ENCODE peak calls at places on chromosome X, in four cellular contexts. C is IMR-90, G is K562, V is HepG2. T is an unnamed sample.

GRCh38 chrX:19855700-19856381 is 31.6 kb downstream of the SH3KBP1 start:
- DNase-seq in G (no peak), V (no peak), C (no peak), T (no peak)

GRCh38 chrX:43500996-43501694 is 155.0 kb upstream of the MAOA start:
- DNase-seq in G (no peak), V (no peak), C (no peak), T (no peak)

GRCh38 chrX:41737065-41737464 is 13.1 kb downstream of the GPR82 start:
- DNase-seq in C (no peak), G (peak; percentile 6), V (no peak), T (no peak)

GRCh38 chrX:21943460-21944135 is 3.1 kb downstream of the SMS start:
- DNase-seq in G (no peak), V (no peak), C (peak; percentile 92), T (peak; percentile 20)

GRCh38 chrX:54479471-54480122 is 16.4 kb downstream of the FGD1 start:
- DNase-seq in G (no peak), C (no peak), V (no peak), T (no peak)

GRCh38 chrX:41045960-41046567 is 39.2 kb upstream of the USP9X start:
- DNase-seq in G (no peak), V (no peak), C (peak; percentile 17), T (no peak)

GRCh38 chrX:68511255-68511654 is 12.4 kb downstream of the YIPF6 start:
- DNase-seq in C (peak; percentile 48), V (peak; percentile 30), G (peak; percentile 29), T (peak; percentile 7)

GRCh38 chrX:153157450-153157849 is 21.6 kb upstream of the MAGEA1 start:
- DNase-seq in C (no peak), V (no peak), G (no peak), T (no peak)

GRCh38 chrX:50495616-50496015 is 25.0 kb upstream of the DGKK start:
- DNase-seq in G (no peak), C (no peak), V (no peak), T (no peak)

GRCh38 chrX:123773258-123773978 is 40.6 kb upstream of the THOC2 start:
- DNase-seq in G (no peak), C (no peak), V (no peak), T (no peak)

GRCh38 chrX:136397001-136397400 is 90.7 kb upstream of the BRS3 start:
- DNase-seq in V (peak; percentile 0), G (no peak), C (no peak), T (peak; percentile 32)

GRCh38 chrX:138945219-138945618 is 233.7 kb upstream of the FGF13 start:
- DNase-seq in V (no peak), G (no peak), C (no peak), T (no peak)

GRCh38 chrX:105191878-105192277 is 28.6 kb downstream of the TEX13A start:
- DNase-seq in V (no peak), G (no peak), C (no peak), T (peak; percentile 10)

DNA sequence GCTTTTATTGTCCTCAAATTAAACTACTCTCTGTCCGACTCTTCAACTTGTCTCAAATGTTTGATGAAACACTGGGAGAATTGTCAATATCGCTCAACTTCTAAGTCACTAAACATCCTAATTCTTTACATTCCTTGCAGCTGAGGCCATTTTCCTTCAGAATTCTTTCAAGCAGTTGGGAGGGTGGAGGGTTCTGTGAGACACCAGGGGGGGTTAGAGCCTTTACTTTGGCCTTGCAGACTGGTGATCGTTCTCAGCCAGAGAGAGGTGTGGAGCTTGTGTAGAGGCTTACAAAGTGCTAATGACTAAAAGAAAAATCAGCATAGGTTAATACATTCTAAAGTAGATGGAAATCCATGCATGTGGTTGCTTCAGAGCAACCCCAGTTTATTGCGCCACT is 21.3 kb upstream of the SOX3 start:
- DNase-seq in V (no peak), C (peak; percentile 57), G (no peak), T (no peak)
- TF ChIP-seq MAZ in V (no peak), C (no peak), G (no peak), T (no peak)

GRCh38 chrX:125289209-125289608 is 30.5 kb upstream of the TEX13C start:
- DNase-seq in V (peak; percentile 0), C (peak; percentile 44), G (no peak), T (peak; percentile 67)
- TF ChIP-seq MAZ in V (no peak), C (no peak), G (no peak), T (no peak)

DNA sequence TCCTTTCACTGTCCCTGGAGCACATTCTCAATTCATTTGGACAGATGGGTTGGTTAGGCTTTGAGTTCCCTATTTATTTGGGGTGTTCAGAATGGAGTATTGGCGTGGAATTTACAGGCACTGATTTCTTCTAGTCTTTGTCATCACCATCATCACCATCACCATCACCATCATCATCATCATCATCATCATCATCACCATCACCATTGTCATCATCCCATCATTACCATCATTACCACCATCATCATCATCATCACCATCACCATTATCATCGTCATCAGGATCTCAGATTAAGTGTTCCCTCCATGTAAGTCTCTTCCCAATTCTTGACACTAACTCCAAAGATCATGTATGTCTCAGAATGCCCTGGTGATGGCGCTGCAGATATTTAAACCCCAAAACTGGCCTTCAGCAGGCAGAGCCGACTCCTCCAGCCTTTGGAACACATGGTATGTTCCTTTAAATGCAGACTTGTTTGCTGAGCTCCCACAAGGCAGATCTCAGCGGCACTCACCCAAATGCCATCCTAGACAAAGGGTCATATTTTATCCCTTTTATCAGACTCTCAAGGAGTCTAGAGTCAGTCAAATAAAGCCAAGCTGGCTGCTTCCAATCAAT is 19.8 kb upstream of the FAM9A start:
- DNase-seq in G (no peak), V (no peak), C (peak; percentile 6), T (peak; percentile 64)
- TF ChIP-seq MAZ in G (no peak), V (no peak), C (no peak), T (no peak)

GRCh38 chrX:10015711-10016515 is 48.8 kb downstream of the CLDN34 start:
- DNase-seq in C (peak; percentile 35), G (peak; percentile 10), V (no peak), T (peak; percentile 40)

GRCh38 chrX:10011991-10012390 is 44.8 kb downstream of the CLDN34 start:
- DNase-seq in V (no peak), C (no peak), G (no peak), T (peak; percentile 40)

GRCh38 chrX:10012776-10013175 is 45.6 kb downstream of the CLDN34 start:
- DNase-seq in V (no peak), G (no peak), C (no peak), T (no peak)

GRCh38 chrX:10016516-10017132 is 49.5 kb downstream of the CLDN34 start:
- DNase-seq in G (no peak), V (no peak), C (no peak), T (no peak)

DNA sequence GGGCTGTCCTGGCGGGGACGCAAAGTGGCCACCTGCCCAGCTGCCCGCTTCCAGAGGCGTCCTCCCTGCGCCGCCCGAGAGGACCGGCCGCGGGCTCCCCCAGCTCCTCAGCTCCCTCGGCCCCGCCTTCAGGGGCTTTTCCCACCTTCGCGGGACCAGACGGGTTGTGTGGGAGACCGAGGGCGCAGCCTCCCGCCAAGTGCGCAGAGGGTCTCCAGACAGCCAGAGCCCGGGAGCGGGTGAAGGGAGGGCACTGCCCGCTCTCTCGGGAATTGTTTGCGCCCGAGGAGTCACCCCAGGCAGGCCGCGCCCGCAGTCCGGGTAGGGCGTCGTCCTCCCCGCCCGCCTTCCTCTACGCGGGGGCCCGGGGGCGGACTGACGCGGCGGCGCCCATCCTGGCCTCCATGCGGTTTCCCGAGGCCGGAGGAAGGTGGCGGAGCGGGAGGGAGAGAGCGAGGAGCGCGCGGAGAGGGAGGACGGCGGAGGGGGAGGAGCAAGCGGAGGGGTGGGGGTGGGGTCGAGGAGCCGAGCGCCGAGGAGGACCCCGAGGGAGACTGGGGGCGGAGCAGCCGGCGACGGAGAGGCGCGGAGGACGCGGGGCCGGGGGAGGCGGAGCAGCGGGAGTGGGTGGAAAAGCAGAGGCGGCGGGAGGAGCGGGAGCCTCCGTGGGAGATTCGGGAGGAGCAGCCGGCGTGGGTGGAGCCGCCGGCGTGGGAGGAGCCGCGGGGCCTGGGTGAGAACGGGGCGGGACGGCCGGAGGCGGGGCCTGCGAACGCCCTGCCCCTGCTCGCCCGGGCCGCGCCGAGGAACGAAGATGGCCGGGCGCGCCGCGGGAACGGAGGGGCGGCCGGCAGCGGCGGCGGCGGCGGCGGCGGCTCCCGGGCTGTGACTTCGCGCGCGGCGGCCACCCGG is 47.6 kb downstream of the CLDN34 start:
- DNase-seq in C (peak; percentile 84), V (peak; percentile 48), G (peak; percentile 88), T (peak; percentile 55)
- TF ChIP-seq MAZ in C (no peak), V (no peak), G (no peak), T (no peak)

GRCh38 chrX:11190745-11191510 is 79.8 kb downstream of the HCCS start:
- DNase-seq in C (no peak), G (no peak), V (no peak), T (no peak)
- TF ChIP-seq MAZ in C (no peak), G (no peak), V (no peak), T (no peak)

T was measured in A549.